ENCODE peak calls at places on chromosomes 6 and 20, in ten cellular contexts. S, L, C, N, X, I, O, V, A and J are unnamed samples.

GRCh38 chr6:163355471-163355991 is 59.0 kb upstream of the QKI start:
- DNase-seq in A (no peak), O (no peak), L (peak), X (peak), I (peak), S (no peak), C (no peak), N (peak), V (no peak), J (no peak)

GRCh38 chr6:99349620-99350141 is at the start of gene FAXC:
- DNase-seq in O (no peak), N (peak), V (peak), X (peak), C (peak), I (peak), A (no peak), S (no peak), L (peak), J (no peak)

GRCh38 chr6:33787954-33788693 is 806 bp downstream of the LEMD2 start:
- DNase-seq in A (peak), X (peak), V (peak), S (peak), O (peak), C (no peak), L (peak), I (peak), N (peak), J (peak)

GRCh38 chr6:170125447-170126300 is 165.2 kb downstream of the DLL1 start:
- DNase-seq in L (no peak), V (peak), A (no peak), N (peak), I (peak), S (no peak), X (peak), C (no peak), O (peak), J (no peak)

GRCh38 chr6:7561153-7561964 is 19.9 kb downstream of the DSP start:
- DNase-seq in L (no peak), N (no peak), O (no peak), S (no peak), C (peak), X (no peak), I (no peak), A (no peak), V (no peak), J (no peak)

GRCh38 chr6:155224031-155224451 is 39.8 kb upstream of the CLDN20 start:
- DNase-seq in X (no peak), L (peak), V (peak), O (no peak), S (no peak), I (no peak), N (no peak), A (peak), C (no peak), J (peak)

GRCh38 chr20:47336013-47336754 is 20.3 kb downstream of the ZMYND8 start:
- DNase-seq in A (no peak), L (peak), X (no peak), N (peak), V (no peak), I (peak), C (no peak), O (no peak), S (no peak), J (no peak)

GRCh38 chr6:131136021-131136847 is 967 bp downstream of the AKAP7 start:
- DNase-seq in O (no peak), L (peak), C (no peak), X (no peak), S (no peak), I (peak), A (no peak), N (peak), V (no peak), J (no peak)

GRCh38 chr6:113858605-113859348 is 1.6 kb downstream of the MARCKS start:
- DNase-seq in A (peak), O (peak), N (peak), I (peak), S (peak), V (peak), L (peak), C (peak), X (peak), J (peak)

GRCh38 chr6:122033564-122034181 is 365.8 kb upstream of the HSF2 start:
- DNase-seq in N (no peak), I (no peak), C (peak), O (no peak), V (no peak), X (no peak), A (no peak), S (peak), L (peak), J (no peak)

GRCh38 chr6:14082287-14082686 is 35.3 kb upstream of the CD83 start:
- DNase-seq in I (no peak), V (no peak), C (no peak), O (no peak), N (no peak), X (no peak), L (no peak), S (no peak), A (no peak), J (no peak)

GRCh38 chr6:35716798-35717197 is 20.0 kb upstream of the ARMC12 start:
- DNase-seq in S (no peak), N (no peak), C (no peak), L (no peak), V (no peak), X (no peak), A (no peak), O (no peak), I (no peak), J (no peak)

GRCh38 chr6:131062245-131063027 is 609 bp downstream of the EPB41L2 start:
- DNase-seq in A (peak), X (peak), S (peak), N (peak), I (peak), C (no peak), L (no peak), V (peak), O (no peak), J (no peak)

GRCh38 chr20:39789411-39789810 is 827.3 kb downstream of the DHX35 start:
- DNase-seq in N (no peak), O (no peak), C (no peak), S (no peak), L (no peak), A (no peak), X (no peak), V (no peak), I (no peak), J (no peak)

GRCh38 chr6:74409447-74409846 is 713.4 kb downstream of the CD109 start:
- DNase-seq in L (peak), O (no peak), N (no peak), A (no peak), V (no peak), I (no peak), X (no peak), S (no peak), C (no peak), J (no peak)

GRCh38 chr6:105178110-105178509 is 1.7 kb downstream of the POPDC3 start:
- DNase-seq in C (no peak), A (no peak), I (no peak), V (no peak), X (no peak), L (peak), O (no peak), N (no peak), S (no peak), J (no peak)

GRCh38 chr6:90214461-90214860 is 82.2 kb downstream of the BACH2 start:
- DNase-seq in C (no peak), S (no peak), N (no peak), O (no peak), L (no peak), I (no peak), V (no peak), X (no peak), A (no peak), J (no peak)

GRCh38 chr6:117352466-117353081 is 73.2 kb downstream of the ROS1 start:
- DNase-seq in L (peak), S (no peak), N (no peak), V (no peak), I (no peak), O (no peak), A (no peak), C (no peak), X (no peak), J (no peak)

GRCh38 chr20:8304124-8304800 is 172.2 kb downstream of the PLCB1 start:
- DNase-seq in N (no peak), O (no peak), S (no peak), X (no peak), I (no peak), L (no peak), V (no peak), A (no peak), C (no peak), J (no peak)

GRCh38 chr20:38997622-38998021 is 35.5 kb downstream of the DHX35 start:
- DNase-seq in N (no peak), S (no peak), A (peak), O (no peak), C (no peak), V (peak), L (no peak), I (no peak), X (no peak), J (no peak)

GRCh38 chr6:112563368-112563767 is 216.2 kb downstream of the RFPL4B start:
- DNase-seq in S (no peak), C (no peak), L (peak), O (no peak), X (no peak), N (no peak), A (no peak), V (no peak), I (no peak), J (no peak)

GRCh38 chr6:42182101-42182500 is 8.9 kb downstream of the GUCA1A start:
- DNase-seq in X (no peak), C (no peak), I (no peak), O (no peak), A (no peak), N (no peak), L (no peak), V (no peak), S (no peak), J (no peak)

GRCh38 chr6:140174509-140174908 is 800.1 kb upstream of the CITED2 start:
- DNase-seq in A (no peak), I (no peak), N (no peak), O (no peak), V (no peak), X (no peak), S (no peak), C (no peak), L (peak), J (no peak)

GRCh38 chr20:57049298-57049697 is 217.1 kb downstream of the BMP7 start:
- DNase-seq in V (no peak), I (no peak), N (no peak), O (no peak), A (no peak), S (no peak), L (no peak), X (no peak), C (no peak), J (no peak)

GRCh38 chr20:13819885-13820645 is 35.2 kb downstream of the NDUFAF5 start:
- DNase-seq in A (no peak), X (no peak), V (peak), L (peak), N (peak), O (no peak), C (peak), S (peak), I (no peak), J (peak)

GRCh38 chr6:110366241-110366640 is 8.1 kb upstream of the METTL24 start:
- DNase-seq in X (no peak), S (peak), N (no peak), I (no peak), O (no peak), C (no peak), A (no peak), L (no peak), V (no peak), J (no peak)

GRCh38 chr6:6474170-6474920 is 114.2 kb upstream of the LY86 start:
- DNase-seq in S (no peak), I (peak), N (no peak), X (no peak), C (peak), A (no peak), V (no peak), O (no peak), L (no peak), J (no peak)

GRCh38 chr6:166553563-166554271 is 32.8 kb downstream of the RAMACL start:
- DNase-seq in C (no peak), I (no peak), S (no peak), N (no peak), X (no peak), A (no peak), V (no peak), L (peak), O (no peak), J (no peak)

GRCh38 chr6:39419607-39420006 is 97.1 kb upstream of the KCNK16 start:
- DNase-seq in A (no peak), C (no peak), S (no peak), L (no peak), O (no peak), X (no peak), V (no peak), I (no peak), N (no peak), J (no peak)

GRCh38 chr6:35400901-35401311 is 51.2 kb upstream of the FANCE start:
- DNase-seq in S (no peak), V (no peak), A (no peak), C (no peak), X (no peak), I (no peak), L (no peak), O (no peak), N (no peak), J (no peak)